ENCODE peak calls at places on chromosome 9, in seven cellular contexts. P is Ammon's horn; C is HEK293T; Z is CD4-positive, alpha-beta memory T cell; L is dorsolateral prefrontal cortex; I is NCI-H2081; W is left ventricle myocardium superior. O is an unnamed sample.

GRCh38 chr9:80649001-80649420 is 1040.3 kb downstream of the TLE1 start:
- DNase-seq in I (no peak), Z (no peak), W (no peak), L (no peak), C (no peak), P (peak; percentile 19), O (no peak)

GRCh38 chr9:138111607-138112006 is 234.0 kb downstream of the CACNA1B start:
- DNase-seq in Z (no peak), I (no peak), L (peak; percentile 26), W (no peak), C (no peak), P (no peak), O (peak; percentile 37)

GRCh38 chr9:87494970-87495471 is 2.6 kb upstream of the DAPK1 start:
- DNase-seq in I (no peak), Z (no peak), C (no peak), P (no peak), L (no peak), W (no peak), O (no peak)

GRCh38 chr9:91842358-91842757 is 107.7 kb downstream of the ROR2 start:
- DNase-seq in L (no peak), I (no peak), Z (no peak), P (no peak), C (no peak), W (no peak), O (no peak)

GRCh38 chr9:37456808-37457207 is 8.4 kb downstream of the ZBTB5 start:
- DNase-seq in I (no peak), W (no peak), C (no peak), L (no peak), Z (no peak), P (no peak), O (no peak)

GRCh38 chr9:115042781-115043509 is 75.0 kb downstream of the TNC start:
- DNase-seq in I (no peak), Z (no peak), W (no peak), L (no peak), C (no peak), P (peak; percentile 11), O (no peak)

GRCh38 chr9:131635285-131635684 is 90.0 kb downstream of the PRRT1B start:
- DNase-seq in C (peak; percentile 57), W (peak; percentile 80), P (peak; percentile 81), I (no peak), Z (peak; percentile 74), L (peak; percentile 73), O (peak; percentile 90)

GRCh38 chr9:93823245-93824072 is 131.7 kb downstream of the BARX1 start:
- DNase-seq in I (no peak), C (no peak), P (no peak), L (no peak), W (no peak), Z (no peak), O (no peak)

GRCh38 chr9:131226226-131226625 is 50.1 kb downstream of the FAM78A start:
- DNase-seq in P (no peak), C (no peak), I (no peak), W (no peak), L (no peak), Z (no peak), O (no peak)

GRCh38 chr9:81549500-81550206 is 139.7 kb downstream of the TLE1 start:
- DNase-seq in L (no peak), I (no peak), P (no peak), C (no peak), Z (no peak), W (no peak), O (no peak)